ENCODE peak calls at places on chromosomes 6 and 20, in six cellular contexts. W is SK-N-SH, J is AG09319, T is dorsolateral prefrontal cortex, E is nephron progenitor cell, N is cardiac fibroblast. P is an unnamed sample.

GRCh38 chr6:73523434-73524123 is 2.7 kb upstream of the EEF1A1 start:
- DNase-seq in W (no peak), J (no peak), T (no peak), E (no peak), N (peak), P (peak)

GRCh38 chr6:108667984-108668383 is 107.3 kb downstream of the FOXO3 start:
- DNase-seq in W (no peak), J (no peak), T (peak), E (no peak), N (peak), P (peak)

GRCh38 chr6:112957526-112957916 is 610.4 kb downstream of the RFPL4B start:
- DNase-seq in W (no peak), J (no peak), T (no peak), E (no peak), N (no peak), P (no peak)

GRCh38 chr6:30548375-30548774 is 7.9 kb downstream of the GNL1 start:
- DNase-seq in W (no peak), J (no peak), T (no peak), E (no peak), N (peak), P (no peak)

GRCh38 chr6:12483712-12484111 is 193.6 kb downstream of the EDN1 start:
- DNase-seq in W (no peak), J (peak), T (no peak), E (no peak), N (peak), P (peak)

GRCh38 chr6:96923871-96924493 is 546 bp upstream of the KLHL32 start:
- DNase-seq in W (peak), J (no peak), T (no peak), E (no peak), N (no peak), P (no peak)

GRCh38 chr6:82056567-82056966 is 191.0 kb downstream of the IBTK start:
- DNase-seq in W (no peak), J (no peak), T (no peak), E (no peak), N (no peak), P (no peak)

GRCh38 chr20:48851579-48851978 is 23.8 kb upstream of the PREX1 start:
- DNase-seq in W (no peak), J (no peak), T (no peak), E (no peak), N (no peak), P (no peak)

GRCh38 chr6:136079701-136080565 is 170.2 kb downstream of the MTFR2 start:
- DNase-seq in W (no peak), J (no peak), T (no peak), E (no peak), N (peak), P (no peak)

GRCh38 chr6:161630674-161631073 is 356.8 kb upstream of the AGPAT4 start:
- DNase-seq in W (no peak), J (no peak), T (no peak), E (no peak), N (peak), P (peak)

GRCh38 chr6:151537561-151537960 is 43.7 kb downstream of the CCDC170 start:
- DNase-seq in W (no peak), J (no peak), T (no peak), E (no peak), N (peak), P (no peak)

GRCh38 chr6:106373502-106374239 is 13.2 kb downstream of the CRYBG1 start:
- DNase-seq in W (no peak), J (no peak), T (no peak), E (no peak), N (no peak), P (no peak)

DNA sequence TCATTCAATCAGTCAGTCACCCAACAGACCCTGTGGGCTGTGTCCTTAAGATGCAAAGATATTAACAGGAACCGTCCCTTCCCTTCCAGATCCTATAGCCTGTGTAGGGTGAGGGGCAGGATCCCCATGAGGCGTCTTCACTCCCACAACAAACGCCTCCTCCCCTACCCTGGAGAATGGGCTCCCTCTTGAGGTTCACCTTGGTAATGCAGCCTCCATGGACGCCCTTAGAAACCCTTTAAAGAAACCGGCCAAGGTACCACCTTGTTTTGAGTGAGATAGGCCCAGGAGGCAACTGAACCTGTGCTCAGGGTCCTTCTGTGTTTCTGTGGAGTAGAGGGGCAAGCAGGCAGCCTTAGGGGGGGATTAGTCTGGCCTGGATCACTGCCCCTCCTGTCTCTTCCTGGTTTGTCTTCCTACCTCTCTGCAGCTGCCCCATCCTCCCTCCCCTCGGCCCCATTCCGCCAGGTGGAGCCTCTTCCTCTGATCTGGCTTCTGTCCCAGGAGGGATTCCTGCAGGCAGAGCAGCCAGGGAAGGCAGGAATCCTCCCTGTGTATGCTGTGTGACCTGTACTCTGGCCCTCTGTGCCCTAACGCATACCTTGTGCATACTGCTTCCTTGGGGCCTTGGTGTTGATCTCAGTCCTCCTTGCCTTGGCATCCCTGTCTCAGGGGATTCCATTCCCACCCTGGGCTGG is 6.6 kb upstream of the GUCA1A start:
- DNase-seq in W (peak), J (no peak), T (peak), E (peak), N (peak), P (peak)
- TF ChIP-seq CTCF in W (peak), J (peak), T (peak), E (peak), N (peak), P (peak)

DNA sequence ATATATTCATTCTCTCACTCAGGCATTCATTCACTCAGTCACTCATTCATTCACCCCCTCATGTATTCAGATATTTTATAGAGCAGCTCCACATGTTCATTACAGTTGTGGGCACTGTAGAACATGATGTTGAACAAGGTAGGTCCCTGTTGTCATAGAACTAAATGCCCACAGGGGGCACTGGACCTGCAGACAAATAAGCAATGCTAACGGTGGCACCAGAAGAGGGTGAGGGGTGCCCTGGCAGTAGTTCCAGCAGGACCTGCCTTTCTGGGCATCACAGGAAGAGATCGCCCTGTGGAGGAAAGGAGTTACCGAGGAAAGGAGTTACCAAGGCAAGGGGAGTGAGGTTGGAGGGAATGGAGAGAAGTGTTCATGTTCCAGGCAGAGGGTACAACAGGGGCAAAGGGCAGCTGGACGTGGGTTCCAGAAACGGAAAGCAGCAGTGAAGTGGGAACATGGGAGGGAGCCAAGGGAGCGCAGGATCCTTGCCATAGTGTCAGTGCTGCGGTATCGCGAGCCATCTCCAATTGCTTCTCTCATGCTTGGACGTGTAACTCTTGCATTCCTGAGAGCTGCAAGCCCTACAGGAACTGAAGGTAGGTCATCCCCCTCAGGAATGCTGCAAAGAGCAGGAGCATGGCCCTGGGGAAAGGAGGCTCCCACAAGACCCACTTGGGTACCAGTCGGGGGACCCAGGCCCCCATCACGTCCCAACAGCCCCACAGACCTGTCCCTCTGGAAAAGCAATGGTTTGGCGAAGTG is 128.2 kb downstream of the EDN3 start:
- DNase-seq in W (no peak), J (no peak), T (no peak), E (no peak), N (no peak), P (no peak)
- TF ChIP-seq CTCF in W (peak), J (no peak), T (no peak), E (no peak), N (no peak), P (no peak)

GRCh38 chr20:37893566-37894241 is 9.2 kb upstream of the VSTM2L start:
- DNase-seq in W (no peak), J (no peak), T (no peak), E (no peak), N (no peak), P (no peak)

GRCh38 chr20:37898301-37899104 is 4.4 kb upstream of the VSTM2L start:
- DNase-seq in W (no peak), J (no peak), T (no peak), E (no peak), N (peak), P (peak)

GRCh38 chr20:37899105-37900045 is 3.6 kb upstream of the VSTM2L start:
- DNase-seq in W (no peak), J (no peak), T (no peak), E (no peak), N (no peak), P (no peak)

GRCh38 chr20:37894454-37894853 is 8.5 kb upstream of the VSTM2L start:
- DNase-seq in W (no peak), J (no peak), T (no peak), E (no peak), N (no peak), P (no peak)

GRCh38 chr20:37897008-37897548 is 5.8 kb upstream of the VSTM2L start:
- DNase-seq in W (peak), J (no peak), T (no peak), E (peak), N (peak), P (no peak)
- TF ChIP-seq CTCF in W (peak), J (no peak), T (no peak), E (peak), N (peak), P (peak)

GRCh38 chr6:157046776-157047175 is 269.6 kb downstream of the ARID1B start:
- DNase-seq in W (no peak), J (no peak), T (no peak), E (no peak), N (no peak), P (peak)
- TF ChIP-seq CTCF in W (no peak), J (no peak), T (no peak), E (no peak), N (no peak), P (no peak)

GRCh38 chr6:25954756-25955155 is 7.8 kb upstream of the TRIM38 start:
- DNase-seq in W (no peak), J (no peak), T (no peak), E (no peak), N (no peak), P (no peak)

GRCh38 chr6:25953733-25954132 is 8.9 kb upstream of the TRIM38 start:
- DNase-seq in W (no peak), J (no peak), T (no peak), E (no peak), N (no peak), P (no peak)

GRCh38 chr6:25950297-25950696 is 12.3 kb upstream of the TRIM38 start:
- DNase-seq in W (no peak), J (no peak), T (no peak), E (no peak), N (no peak), P (no peak)

GRCh38 chr6:25951296-25952032 is 11.1 kb upstream of the TRIM38 start:
- DNase-seq in W (no peak), J (no peak), T (no peak), E (no peak), N (no peak), P (no peak)

GRCh38 chr6:25952535-25952934 is 10.1 kb upstream of the TRIM38 start:
- DNase-seq in W (no peak), J (no peak), T (no peak), E (no peak), N (no peak), P (no peak)
- TF ChIP-seq CTCF in W (no peak), J (no peak), T (no peak), E (no peak), N (no peak), P (no peak)

DNA sequence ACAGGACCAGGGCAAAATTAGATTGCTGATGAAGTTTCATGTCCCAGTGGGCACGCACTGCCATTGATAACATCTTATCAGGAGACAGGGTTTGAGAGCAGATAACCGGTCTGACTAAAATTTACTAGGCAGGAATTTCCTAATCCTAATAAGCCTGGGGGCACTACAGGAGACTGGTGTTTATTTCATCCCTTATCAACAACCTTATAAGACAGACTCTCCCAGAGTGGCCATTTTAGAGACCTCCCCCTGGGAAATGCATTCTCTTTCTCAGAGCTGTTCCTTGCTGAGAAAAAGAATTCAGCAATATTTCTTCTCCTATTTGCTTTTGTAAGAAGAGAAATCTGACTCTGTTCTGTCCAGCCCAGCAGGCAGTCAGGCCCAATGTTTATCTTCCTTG is 423.4 kb upstream of the IMPG1 start:
- DNase-seq in W (no peak), J (no peak), T (no peak), E (peak), N (no peak), P (no peak)
- TF ChIP-seq CTCF in W (no peak), J (no peak), T (no peak), E (no peak), N (no peak), P (no peak)

DNA sequence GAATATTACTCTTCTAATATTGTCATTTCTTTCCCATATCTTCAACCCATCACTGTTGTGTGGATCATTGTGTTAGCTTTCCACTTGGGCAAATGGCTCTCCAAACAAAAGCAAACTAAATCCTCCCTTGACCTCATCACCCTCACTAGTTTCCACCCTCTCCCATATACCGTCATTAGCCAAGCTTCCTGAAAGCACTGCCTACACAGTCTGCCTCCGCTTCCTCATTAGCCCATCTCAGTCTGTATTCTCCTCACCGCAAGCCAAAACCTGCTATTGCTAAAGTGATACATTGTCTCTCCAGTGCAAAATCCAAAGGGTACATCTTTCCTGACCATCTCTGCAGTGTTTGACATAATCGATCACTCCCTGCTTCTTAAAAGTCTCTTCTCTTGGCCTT is 212.6 kb downstream of the CLIC5 start:
- DNase-seq in W (no peak), J (no peak), T (no peak), E (no peak), N (no peak), P (no peak)
- TF ChIP-seq CTCF in W (no peak), J (no peak), T (no peak), E (no peak), N (no peak), P (no peak)

GRCh38 chr6:99822741-99823512 is 171.1 kb downstream of the MCHR2 start:
- DNase-seq in W (peak), J (peak), T (peak), E (peak), N (peak), P (peak)
- TF ChIP-seq CTCF in W (peak), J (peak), T (peak), E (peak), N (peak), P (peak)

GRCh38 chr6:28864321-28864923 is 59.4 kb downstream of the TRIM27 start:
- DNase-seq in W (no peak), J (no peak), T (no peak), E (no peak), N (no peak), P (no peak)
- TF ChIP-seq CTCF in W (peak), J (peak), T (peak), E (no peak), N (peak), P (peak)